ENCODE peak calls at places on chromosome 17, in four cellular contexts. A is suprapubic skin, F is IMR-90, D is tibial artery. E is an unnamed sample.

GRCh38 chr17:77427471-77427991 is 286.8 kb downstream of the SEC14L1 start:
- DNase-seq in A (peak; percentile 87), F (peak; percentile 89), D (peak; percentile 85), E (no peak)

GRCh38 chr17:80464486-80464885 is 11.9 kb downstream of the NPTX1 start:
- DNase-seq in A (no peak), F (no peak), D (no peak), E (no peak)

GRCh38 chr17:2034157-2034556 is 4.2 kb downstream of the DPH1 start:
- DNase-seq in A (no peak), F (no peak), D (no peak), E (no peak)

GRCh38 chr17:34974794-34975428 is 5.4 kb upstream of the LIG3 start:
- DNase-seq in A (no peak), F (no peak), D (no peak), E (no peak)

GRCh38 chr17:45123930-45124796 is 8.2 kb downstream of the PLCD3 start:
- DNase-seq in A (peak; percentile 88), F (peak; percentile 91), D (peak; percentile 84), E (peak; percentile 63)

GRCh38 chr17:62692721-62693431 is 65.4 kb downstream of the MRC2 start:
- DNase-seq in A (peak; percentile 59), F (no peak), D (no peak), E (no peak)

GRCh38 chr17:2089021-2089422 is 34.1 kb downstream of the HIC1 start:
- DNase-seq in A (no peak), F (peak; percentile 73), D (no peak), E (no peak)

GRCh38 chr17:17978481-17979424 is 6.1 kb downstream of the DRC3 start:
- DNase-seq in A (no peak), F (no peak), D (no peak), E (peak; percentile 27)

GRCh38 chr17:18038149-18038850 is 668 bp downstream of the ATPAF2 start:
- DNase-seq in A (no peak), F (peak; percentile 16), D (no peak), E (peak; percentile 58)

DNA sequence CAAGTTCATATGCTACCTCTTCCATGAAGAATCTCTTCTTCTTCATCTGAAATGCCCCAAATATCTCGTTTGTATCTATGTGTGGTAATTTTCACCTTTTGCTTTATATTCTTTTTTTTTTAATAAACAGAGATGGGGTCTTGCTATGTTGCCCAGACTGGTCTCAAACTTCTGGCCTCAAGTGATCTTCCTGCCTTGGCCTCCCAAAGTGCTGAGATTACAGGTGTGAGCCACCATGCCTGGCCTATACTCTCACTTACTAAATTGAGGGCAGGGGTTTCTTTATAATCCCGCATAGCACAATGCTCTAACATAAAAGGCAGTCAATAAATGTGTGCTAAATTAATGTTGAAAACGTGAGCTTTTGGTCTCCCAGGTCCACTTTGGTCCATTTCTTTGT is 30.6 kb downstream of the RNF43 start:
- DNase-seq in A (no peak), F (no peak), D (no peak), E (no peak)
- H3K4me3 ChIP-seq in A (no peak overlapping the region), F (no peak overlapping the region), D (no peak overlapping the region), E (no peak overlapping the region)

DNA sequence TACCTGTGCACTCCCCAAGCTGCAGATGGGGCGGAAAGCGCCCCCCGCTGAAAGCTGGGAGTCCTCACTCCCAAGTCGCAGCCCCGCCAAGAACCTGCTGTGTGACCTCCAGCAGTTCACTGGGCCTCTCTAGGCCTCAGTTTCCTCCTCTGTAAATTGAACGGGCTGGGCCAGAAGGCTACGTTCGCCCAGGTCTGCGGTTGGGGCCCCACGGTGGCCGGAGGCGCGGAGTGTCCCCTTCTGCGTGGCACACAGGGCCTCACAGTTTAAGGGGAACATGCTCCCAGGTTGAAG is 628 bp downstream of the GALK1 start:
- DNase-seq in A (peak; percentile 78), F (no peak), D (no peak), E (no peak)
- TF ChIP-seq CTCF in A (no peak), F (no peak), D (no peak), E (no peak)

GRCh38 chr17:10516065-10516464 is 2.3 kb downstream of the MYH1 start:
- DNase-seq in A (no peak), F (no peak), D (no peak), E (no peak)

GRCh38 chr17:10513284-10514067 is 4.9 kb downstream of the MYH1 start:
- DNase-seq in A (no peak), F (peak; percentile 0), D (no peak), E (no peak)

GRCh38 chr17:10518271-10519037 is at the start of gene MYH1:
- DNase-seq in A (no peak), F (no peak), D (no peak), E (no peak)

GRCh38 chr17:10516638-10517037 is 1.7 kb downstream of the MYH1 start:
- DNase-seq in A (no peak), F (no peak), D (no peak), E (no peak)

GRCh38 chr17:10512856-10513255 is 5.5 kb downstream of the MYH1 start:
- DNase-seq in A (no peak), F (no peak), D (no peak), E (no peak)
- H3K27ac ChIP-seq in A (no peak overlapping the region), F (no peak overlapping the region), D (no peak overlapping the region), E (no peak overlapping the region)

DNA sequence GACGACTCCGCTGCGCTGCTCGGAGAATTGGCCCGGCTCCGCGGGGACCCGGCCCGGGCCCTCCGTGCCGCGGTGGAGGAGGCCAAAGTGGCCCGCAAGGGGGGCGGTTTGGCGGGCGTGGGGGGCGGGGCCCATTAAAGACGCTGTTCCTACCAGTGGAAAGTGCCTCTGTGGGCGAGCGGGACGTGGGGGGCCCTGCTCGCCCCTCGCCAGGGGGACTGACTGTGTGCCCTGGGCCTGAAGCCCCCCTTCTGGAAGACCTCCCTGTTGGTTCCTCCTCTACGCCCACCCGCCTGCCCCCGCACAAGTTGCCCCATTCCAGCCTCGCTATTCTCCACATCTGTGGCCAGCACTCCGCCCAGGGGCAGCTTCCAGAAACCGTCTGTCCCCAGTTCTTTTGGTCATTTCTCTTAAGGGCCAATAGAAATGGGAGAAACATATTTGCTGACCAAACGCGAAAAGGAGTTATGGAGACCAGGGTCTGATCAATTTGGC is 1.9 kb upstream of the FGF11 start:
- DNase-seq in A (no peak), F (no peak), D (no peak), E (no peak)
- H3K4me3 ChIP-seq in A (peak overlapping the region; percentile 68), F (peak overlapping the region; percentile 30), D (peak overlapping the region; percentile 55), E (peak overlapping the region; percentile 14)

DNA sequence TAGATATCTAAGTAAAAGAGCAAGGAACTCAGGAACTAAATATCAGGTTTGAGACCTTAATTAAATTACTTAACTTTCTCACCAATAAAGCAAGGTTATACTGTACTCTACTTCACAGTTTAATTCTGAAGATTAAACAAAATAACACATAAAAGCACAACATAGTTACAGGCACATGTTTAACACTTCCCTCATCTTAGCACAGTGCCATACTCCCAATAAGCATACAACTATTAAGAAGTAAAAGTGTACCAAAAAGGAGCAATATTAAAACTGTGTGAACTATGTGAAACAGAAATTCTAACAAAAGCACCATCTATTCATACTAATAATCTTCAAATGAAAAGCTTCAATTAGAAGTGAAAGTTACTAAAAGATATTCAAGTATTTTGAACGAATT is 2.2 kb downstream of the APPBP2 start:
- DNase-seq in A (no peak), F (no peak), D (no peak), E (no peak)
- TF ChIP-seq CTCF in A (no peak), F (no peak), D (no peak), E (no peak)

DNA sequence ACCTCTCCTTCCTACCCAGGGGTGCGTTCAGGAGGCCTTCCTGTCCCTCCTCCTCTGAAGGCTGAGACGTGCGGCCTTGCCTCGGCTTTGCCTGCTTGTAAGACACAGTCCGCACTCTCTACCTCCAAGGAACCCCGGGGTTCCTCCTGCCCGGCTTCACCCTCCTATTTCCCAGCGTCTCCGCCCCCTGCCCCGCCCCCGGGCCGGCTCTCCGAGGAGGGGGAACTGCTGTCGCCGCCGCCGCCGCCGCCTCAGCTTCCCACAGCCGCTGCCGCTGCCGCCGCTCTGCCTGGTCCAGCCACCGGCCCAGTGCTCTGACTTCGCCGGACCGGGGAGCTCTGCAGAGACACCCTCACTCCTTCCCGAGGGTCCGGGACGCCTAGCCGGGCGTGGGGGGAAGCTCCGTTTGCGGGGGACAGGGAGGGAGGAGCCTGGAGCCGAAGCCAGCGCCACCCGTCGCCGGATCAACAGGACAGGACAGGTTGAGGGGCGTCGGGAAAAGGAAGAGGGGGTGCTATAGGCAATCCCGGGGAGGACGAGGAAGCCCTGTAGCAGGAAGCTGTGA is 1.2 kb upstream of the FGF11 start:
- DNase-seq in A (peak; percentile 82), F (no peak), D (peak; percentile 79), E (peak; percentile 26)
- H3K27ac ChIP-seq in A (peak overlapping the region; percentile 91), F (no peak overlapping the region), D (no peak overlapping the region), E (no peak overlapping the region)

DNA sequence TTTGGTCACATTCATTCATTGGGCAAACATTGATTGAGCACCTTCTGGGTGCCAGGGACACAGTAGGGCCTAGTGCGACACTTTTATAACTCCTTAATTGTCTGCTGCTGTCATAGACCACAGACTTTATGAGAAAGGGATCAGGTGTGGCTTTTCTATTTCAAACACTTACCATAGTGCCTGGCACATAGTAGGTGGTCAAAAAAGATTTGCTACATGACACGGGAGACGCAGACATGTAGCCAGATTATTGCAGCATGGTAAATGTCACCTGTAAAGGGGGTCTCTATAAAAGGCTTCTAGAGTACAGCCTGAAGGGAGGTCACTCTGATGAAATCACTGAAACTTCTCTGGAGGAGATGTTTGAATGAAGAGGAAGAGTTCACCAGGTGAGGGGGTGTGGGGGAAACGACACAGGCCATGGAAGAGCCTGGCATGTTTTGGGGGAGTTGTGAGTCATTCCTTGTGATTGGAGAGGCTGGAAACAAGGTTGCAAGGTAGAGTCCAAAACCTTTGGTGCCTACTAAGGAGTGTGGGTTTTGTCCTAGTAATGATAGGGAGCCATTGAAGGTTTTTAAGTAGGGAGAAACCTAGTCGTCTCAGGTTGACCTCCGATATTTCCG is 1.6 kb downstream of the RSAD1 start:
- DNase-seq in A (no peak), F (no peak), D (no peak), E (no peak)
- H3K4me3 ChIP-seq in A (peak overlapping the region; percentile 76), F (no peak overlapping the region), D (no peak overlapping the region), E (no peak overlapping the region)

GRCh38 chr17:5019475-5019956 is 15.7 kb downstream of the SLC52A1 start:
- DNase-seq in A (no peak), F (peak; percentile 12), D (no peak), E (no peak)
- TF ChIP-seq CTCF in A (no peak), F (peak; percentile 3), D (no peak), E (no peak)

DNA sequence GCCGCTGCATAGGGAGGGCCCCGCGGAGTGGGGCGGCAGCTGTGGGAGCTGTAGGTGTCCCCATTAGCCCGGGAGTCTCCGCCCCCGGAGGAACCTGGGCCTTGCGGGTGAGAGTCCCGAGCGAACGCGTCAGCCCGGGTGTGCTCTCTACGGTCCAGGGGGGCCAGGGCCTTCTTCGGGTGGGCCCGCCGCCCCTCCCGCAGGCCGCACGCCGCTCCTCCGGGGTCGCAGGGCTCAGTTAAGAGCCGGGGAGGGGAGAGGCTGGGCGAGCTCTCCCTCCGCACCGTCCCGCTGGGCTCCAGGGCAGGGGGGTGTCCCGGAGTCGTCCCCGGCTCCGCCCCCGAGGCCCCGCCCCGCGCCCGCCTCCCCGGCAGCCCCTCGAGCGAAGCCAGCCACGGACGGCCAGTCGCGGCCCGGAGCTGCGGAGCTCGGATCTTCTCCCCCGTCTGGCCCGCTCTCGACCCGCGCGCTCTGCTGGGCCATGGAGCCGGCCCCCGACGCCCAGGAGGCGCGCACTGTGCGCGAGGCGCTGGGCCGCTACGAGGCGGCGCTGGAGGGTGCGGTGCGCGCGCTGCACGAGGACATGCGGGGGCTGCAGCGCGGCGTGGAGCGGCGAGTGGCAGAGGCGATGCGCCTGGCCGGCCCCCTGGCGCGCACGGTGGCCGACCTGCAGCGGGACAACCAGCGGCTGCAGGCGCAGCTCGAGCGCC is at the start of gene SMTNL2:
- DNase-seq in A (no peak), F (no peak), D (no peak), E (no peak)
- H3K27ac ChIP-seq in A (no peak within 1 kb of the TSS), F (no peak within 1 kb of the TSS), D (no peak within 1 kb of the TSS), E (no peak within 1 kb of the TSS)